ENCODE peak calls at places on chromosomes 6 and 20, in seven cellular contexts. A is BE2C; B is GM20000; T is activated T-cell treated with anti-CD3 and anti-CD28 coated beads, Interleukin-2, amount 50 U/mL, for 4 hours; H is adrenal gland; M is Daoy; E is kidney epithelial cell. V is an unnamed sample.

GRCh38 chr6:63307581-63308246 is 12.1 kb downstream of the LGSN start:
- DNase-seq in B (peak; percentile 47), E (no peak), H (no peak), T (no peak), A (peak; percentile 25), M (peak; percentile 39), V (no peak)

GRCh38 chr20:63079971-63080370 is 73.2 kb upstream of the BHLHE23 start:
- DNase-seq in E (no peak), M (no peak), H (no peak), A (no peak), B (no peak), T (no peak), V (no peak)

GRCh38 chr20:63282946-63283345 is 10.0 kb upstream of the COL20A1 start:
- DNase-seq in A (no peak), H (no peak), M (no peak), E (no peak), T (no peak), B (no peak), V (no peak)

GRCh38 chr20:63246490-63247284 is 7.6 kb downstream of the NKAIN4 start:
- DNase-seq in E (no peak), B (no peak), H (no peak), T (no peak), A (peak; percentile 74), M (no peak), V (no peak)

GRCh38 chr6:160992323-160993314 is 1.1 kb downstream of the MAP3K4 start:
- DNase-seq in B (peak; percentile 57), E (no peak), H (peak; percentile 72), A (peak; percentile 56), M (peak; percentile 78), T (peak; percentile 22), V (no peak)

GRCh38 chr6:26017567-26017966 is 55.0 kb downstream of the TRIM38 start:
- DNase-seq in E (no peak), M (no peak), T (peak; percentile 78), B (peak; percentile 42), A (no peak), H (peak; percentile 84), V (peak; percentile 77)

GRCh38 chr6:161066511-161066910 is 74.9 kb downstream of the MAP3K4 start:
- DNase-seq in E (no peak), A (no peak), H (no peak), T (no peak), B (no peak), M (no peak), V (no peak)

GRCh38 chr6:44068607-44069296 is 58.5 kb downstream of the MRPL14 start:
- DNase-seq in A (no peak), T (no peak), M (no peak), E (no peak), H (no peak), B (no peak), V (no peak)

GRCh38 chr6:84434550-84434949 is 207.1 kb upstream of the CEP162 start:
- DNase-seq in E (no peak), M (no peak), A (no peak), T (no peak), B (no peak), H (no peak), V (no peak)

GRCh38 chr6:47446974-47447373 is 30.6 kb upstream of the CD2AP start:
- DNase-seq in H (no peak), B (no peak), A (no peak), M (no peak), E (peak; percentile 18), T (no peak), V (no peak)